ENCODE peak calls at places on chromosomes 2 and 18, in nine cellular contexts. F is fibroblast of lung; I is ovary; A is PC-9; K is CD8-positive, alpha-beta T cell; Z is cardiac muscle cell; P is GM12878; N is pancreas; E is IMR-90. W is an unnamed sample. For H3K27me3, the result is how much of the 10 kb centered on the place peaks cover.

GRCh38 chr18:22282311-22283235 is 113.2 kb downstream of the GATA6 start:
- DNase-seq in I (no peak), F (peak), N (no peak), E (peak), P (no peak), Z (no peak), A (peak), K (no peak), W (no peak)

GRCh38 chr2:172446524-172447063 is 19.2 kb downstream of the ITGA6 start:
- DNase-seq in N (no peak), P (no peak), A (peak), I (no peak), K (no peak), Z (no peak), E (no peak), F (no peak), W (no peak)

GRCh38 chr18:74023220-74023619 is 124.4 kb downstream of the FBXO15 start:
- DNase-seq in N (no peak), A (no peak), F (no peak), E (no peak), Z (no peak), K (no peak), P (no peak), I (no peak), W (no peak)

GRCh38 chr18:47689386-47689785 is 241.1 kb downstream of the SMAD2 start:
- DNase-seq in P (no peak), K (no peak), Z (no peak), E (no peak), A (no peak), N (no peak), F (no peak), I (no peak), W (no peak)

GRCh38 chr18:22813648-22814328 is 119.3 kb upstream of the RBBP8 start:
- DNase-seq in K (no peak), N (no peak), E (peak), I (no peak), F (peak), A (peak), P (no peak), Z (peak), W (peak)

GRCh38 chr2:31337860-31338259 is 76.7 kb downstream of the XDH start:
- DNase-seq in A (no peak), Z (no peak), K (no peak), N (no peak), P (no peak), I (no peak), F (peak), E (peak), W (no peak)

GRCh38 chr18:13452448-13452811 is 233.9 kb downstream of the LDLRAD4 start:
- DNase-seq in A (no peak), P (no peak), E (peak), F (no peak), I (no peak), N (no peak), K (no peak), Z (no peak), W (no peak)

GRCh38 chr2:34012728-34013302 is 413.7 kb upstream of the FAM98A start:
- DNase-seq in P (no peak), Z (peak), E (peak), K (no peak), A (no peak), F (peak), I (peak), N (peak), W (peak)

GRCh38 chr2:149716687-149717086 is 129.1 kb upstream of the MMADHC start:
- DNase-seq in F (no peak), E (no peak), N (no peak), Z (peak), I (no peak), K (no peak), P (no peak), A (no peak), W (no peak)

GRCh38 chr2:150882751-150883520 is 378.7 kb downstream of the RBM43 start:
- DNase-seq in F (no peak), K (no peak), Z (no peak), N (no peak), A (no peak), I (no peak), E (peak), P (no peak), W (no peak)

GRCh38 chr2:23441414-23441813 is 56.4 kb downstream of the KLHL29 start:
- DNase-seq in N (no peak), I (no peak), E (no peak), P (no peak), A (no peak), F (no peak), Z (no peak), K (no peak), W (no peak)

GRCh38 chr2:200905618-200906296 is 16.6 kb downstream of the NIF3L1 start:
- DNase-seq in A (peak), K (peak), E (peak), P (no peak), N (peak), F (peak), I (peak), Z (peak), W (peak)

GRCh38 chr18:68394705-68395104 is 320.2 kb downstream of the TMX3 start:
- DNase-seq in I (no peak), Z (no peak), E (peak), F (peak), N (no peak), K (no peak), A (no peak), P (no peak), W (no peak)

GRCh38 chr2:231570903-231571302 is 21.8 kb upstream of the TEX44 start:
- DNase-seq in P (no peak), K (no peak), F (no peak), N (no peak), A (no peak), Z (no peak), E (no peak), I (no peak), W (no peak)

GRCh38 chr18:27226556-27227075 is 41.5 kb upstream of the CHST9 start:
- DNase-seq in E (no peak), F (no peak), I (no peak), K (no peak), N (no peak), Z (no peak), A (no peak), P (no peak), W (no peak)

GRCh38 chr2:191866675-191867506 is 20.0 kb upstream of the CAVIN2 start:
- DNase-seq in F (peak), E (peak), A (peak), I (peak), P (no peak), N (no peak), K (no peak), Z (peak), W (peak)

GRCh38 chr2:134391751-134392160 is 137.9 kb downstream of the MGAT5 start:
- DNase-seq in F (no peak), N (no peak), E (peak), Z (no peak), P (peak), I (no peak), A (peak), K (no peak), W (no peak)

GRCh38 chr18:48541747-48542108 is 2.9 kb downstream of the CTIF start:
- DNase-seq in A (no peak), N (no peak), F (no peak), Z (no peak), K (no peak), I (no peak), P (no peak), E (no peak), W (no peak)

GRCh38 chr2:10908195-10908594 is 3.5 kb upstream of the KCNF1 start:
- DNase-seq in Z (no peak), E (no peak), P (no peak), F (no peak), K (no peak), I (no peak), A (peak), N (no peak), W (no peak)

DNA sequence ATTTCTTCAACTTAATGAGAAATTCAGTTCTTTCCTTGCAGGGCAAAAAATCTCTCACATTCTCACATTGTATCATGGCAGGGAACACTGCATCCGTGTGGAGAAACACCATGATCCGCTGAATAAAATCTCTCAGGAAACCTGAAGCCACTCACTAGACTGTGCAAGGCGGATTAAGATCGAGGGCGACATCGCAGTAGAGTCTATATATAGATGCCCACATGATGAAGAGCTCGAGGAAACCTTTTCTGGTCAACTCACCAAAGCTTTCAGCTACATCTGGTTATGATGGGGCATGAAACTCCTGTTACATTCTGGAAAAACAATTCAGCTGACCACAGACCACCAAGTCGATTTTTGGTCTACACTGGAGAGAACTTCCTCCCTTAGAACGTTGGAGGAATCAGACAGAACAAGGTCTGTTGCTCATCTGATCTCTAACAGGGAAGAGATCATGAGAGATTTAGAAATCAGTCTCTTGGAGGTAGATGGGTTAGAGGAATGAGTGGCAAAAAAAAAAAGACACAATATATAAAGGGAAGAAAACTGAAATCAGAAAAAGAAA is 163.0 kb upstream of the ZNF516 start:
- DNase-seq in N (no peak), Z (no peak), E (no peak), K (no peak), F (no peak), I (no peak), P (no peak), A (no peak), W (no peak)
- TF ChIP-seq CTCF in N (no peak), Z (no peak), E (no peak), K (no peak), F (no peak), I (no peak), P (no peak), A (no peak), W (no peak)

DNA sequence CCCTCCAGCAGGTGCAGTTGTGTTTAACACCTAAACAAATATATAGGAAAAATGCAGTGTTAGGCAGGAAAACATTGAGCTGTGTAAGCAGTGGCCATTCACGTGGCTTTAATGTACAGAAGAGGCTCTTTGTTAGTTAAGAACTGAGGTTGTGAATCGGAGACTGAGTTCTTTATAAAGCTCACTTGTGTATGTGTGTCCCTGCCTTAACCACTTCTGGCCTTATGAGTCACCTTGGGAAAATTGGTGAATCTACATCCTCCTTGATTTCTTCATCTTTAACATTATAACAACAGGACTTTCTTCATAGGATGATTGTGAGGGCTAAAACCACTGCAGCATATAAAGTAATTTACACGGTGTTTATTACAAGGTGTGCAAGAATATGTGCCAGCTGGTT is 188.4 kb upstream of the TPO start:
- DNase-seq in A (no peak), E (no peak), Z (no peak), N (no peak), P (no peak), I (no peak), K (no peak), F (no peak), W (no peak)
- H3K27me3 ChIP-seq in A (half or more), E (under half), Z (under half), N (under half), P (under half), I (under half), K (under half), F (under half), W (under half)

GRCh38 chr18:15165048-15165447 is 417.1 kb downstream of the ANKRD30B start:
- DNase-seq in E (no peak), Z (no peak), F (no peak), I (no peak), N (no peak), K (no peak), A (no peak), P (no peak), W (no peak)
- TF ChIP-seq CTCF in E (no peak), Z (no peak), F (no peak), I (no peak), N (no peak), K (no peak), A (no peak), P (no peak), W (no peak)

GRCh38 chr2:147873859-147874483 is 29.1 kb downstream of the ACVR2A start:
- DNase-seq in E (no peak), A (no peak), I (no peak), N (no peak), F (no peak), P (no peak), Z (no peak), K (no peak), W (no peak)
- H3K27me3 ChIP-seq in E (under half), A (under half), I (under half), N (under half), F (under half), P (under half), Z (under half), K (under half), W (under half)

DNA sequence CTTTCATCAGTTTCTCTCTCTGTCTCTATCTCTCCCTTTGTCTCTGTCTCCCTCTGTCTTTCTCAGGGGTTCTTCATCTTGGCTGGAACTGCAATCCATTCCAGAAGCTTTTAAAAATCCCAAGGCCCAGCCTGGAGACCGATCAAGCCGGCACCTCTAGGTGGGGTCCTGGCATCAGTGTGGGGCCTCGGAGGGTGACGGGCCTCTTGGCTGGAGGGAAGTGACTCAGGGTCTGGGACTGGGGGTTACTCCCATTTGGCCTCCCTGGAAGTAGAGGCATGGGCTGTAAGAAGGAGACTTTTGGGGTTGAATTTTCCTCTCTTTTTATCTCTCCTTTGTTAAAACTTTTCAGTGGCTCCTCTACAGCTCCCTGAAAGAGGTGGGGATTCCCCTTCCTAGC is 52.8 kb upstream of the OTOF start:
- DNase-seq in F (no peak), N (no peak), P (no peak), Z (no peak), K (no peak), I (no peak), E (peak), A (no peak), W (no peak)
- TF ChIP-seq CTCF in F (no peak), N (no peak), P (no peak), Z (no peak), K (no peak), I (no peak), E (no peak), A (no peak), W (no peak)

GRCh38 chr2:100137877-100138570 is 4.4 kb downstream of the AFF3 start:
- DNase-seq in E (no peak), I (no peak), N (no peak), F (no peak), Z (no peak), P (no peak), A (no peak), K (no peak), W (no peak)
- H3K27me3 ChIP-seq in E (under half), I (under half), N (under half), F (under half), Z (under half), P (under half), A (half or more), K (under half), W (under half)

GRCh38 chr2:69075486-69075885 is 62.5 kb downstream of the ANTXR1 start:
- DNase-seq in K (no peak), P (no peak), I (no peak), N (no peak), Z (no peak), F (no peak), E (no peak), A (no peak), W (no peak)
- TF ChIP-seq CTCF in K (no peak), P (no peak), I (no peak), N (no peak), Z (no peak), F (no peak), E (no peak), A (no peak), W (no peak)

DNA sequence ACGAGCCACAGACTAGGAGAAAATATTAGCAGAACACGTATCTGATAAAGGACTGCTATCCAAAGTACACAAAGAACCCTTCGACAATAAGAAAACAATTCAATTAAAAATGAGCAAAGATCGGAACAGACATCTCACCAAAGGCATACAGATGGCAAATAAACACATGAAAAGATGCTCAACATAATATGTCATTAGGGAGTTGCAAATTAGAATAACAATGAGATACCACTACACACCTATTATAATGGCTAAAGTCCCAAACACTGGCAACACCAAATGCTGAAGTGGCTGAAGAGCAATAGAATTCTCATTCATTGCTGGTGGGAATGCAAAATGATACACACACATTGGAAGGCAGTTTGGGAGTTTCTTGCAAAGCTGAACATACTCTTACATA is 33.1 kb downstream of the SERTAD2 start:
- DNase-seq in E (no peak), Z (no peak), P (no peak), K (no peak), F (no peak), A (no peak), N (no peak), I (no peak), W (no peak)
- H3K27me3 ChIP-seq in E (half or more), Z (under half), P (under half), K (under half), F (under half), A (under half), N (under half), I (under half), W (under half)

GRCh38 chr2:105634198-105634597 is 110.5 kb upstream of the NCK2 start:
- DNase-seq in N (no peak), K (no peak), I (no peak), P (no peak), F (no peak), A (no peak), E (no peak), Z (no peak), W (no peak)
- TF ChIP-seq CTCF in N (no peak), K (no peak), I (no peak), P (no peak), F (no peak), A (no peak), E (no peak), Z (no peak), W (no peak)

W was measured in Caco-2.